ENCODE peak calls at places on chromosomes 2 and 18, in eight cellular contexts. Z is prostate gland, E is upper lobe of right lung, C is ovary, X is right atrium auricular region, Y is OCI-LY7, S is pancreas, K is right cardiac atrium. M is an unnamed sample.

GRCh38 chr2:204265701-204266310 is 279.5 kb upstream of the PARD3B start:
- DNase-seq in X (no peak), C (no peak), Y (no peak), K (no peak), E (no peak), S (no peak), Z (no peak), M (no peak)

GRCh38 chr18:56748698-56749268 is 97.6 kb downstream of the WDR7 start:
- DNase-seq in C (no peak), Z (no peak), E (no peak), X (no peak), K (no peak), Y (peak), S (no peak), M (no peak)

GRCh38 chr2:219514196-219514761 is at the start of gene ASIC4:
- DNase-seq in Z (no peak), S (no peak), E (no peak), X (no peak), K (no peak), Y (no peak), C (no peak), M (no peak)

GRCh38 chr2:231123362-231123898 is 1.4 kb downstream of the HTR2B start:
- DNase-seq in E (no peak), K (no peak), C (no peak), S (no peak), Y (no peak), X (no peak), Z (no peak), M (no peak)

GRCh38 chr2:192551760-192552159 is 357.0 kb upstream of the TMEFF2 start:
- DNase-seq in C (no peak), E (no peak), Y (no peak), K (no peak), X (no peak), Z (no peak), S (no peak), M (no peak)

GRCh38 chr2:195202163-195202845 is 454.7 kb upstream of the SLC39A10 start:
- DNase-seq in S (no peak), X (no peak), C (no peak), Y (no peak), E (no peak), Z (no peak), K (no peak), M (no peak)

GRCh38 chr2:234252766-234253165 is 202.3 kb downstream of the SPP2 start:
- DNase-seq in S (no peak), X (no peak), E (no peak), C (no peak), Z (peak), Y (no peak), K (no peak), M (no peak)

GRCh38 chr2:224268441-224268840 is 133.5 kb downstream of the FAM124B start:
- DNase-seq in Z (peak), C (no peak), K (no peak), E (no peak), S (no peak), Y (no peak), X (no peak), M (no peak)

GRCh38 chr2:54724560-54725342 is 1.3 kb downstream of the EML6 start:
- DNase-seq in S (peak), Z (no peak), E (peak), X (no peak), K (peak), C (peak), Y (peak), M (no peak)

GRCh38 chr18:2337552-2338141 is 233.7 kb downstream of the METTL4 start:
- DNase-seq in Z (no peak), S (peak), C (no peak), X (no peak), E (no peak), Y (peak), K (no peak), M (no peak)

GRCh38 chr2:179268277-179268935 is 3.8 kb upstream of the SESTD1 start:
- DNase-seq in X (peak), Y (no peak), Z (no peak), C (no peak), E (no peak), K (no peak), S (no peak), M (no peak)

GRCh38 chr18:11984091-11984490 is 2.8 kb downstream of the IMPA2 start:
- DNase-seq in K (no peak), Z (no peak), Y (no peak), C (no peak), X (no peak), E (no peak), S (no peak), M (no peak)

GRCh38 chr2:13558368-13558767 is 841.6 kb downstream of the TRIB2 start:
- DNase-seq in Y (no peak), S (no peak), E (no peak), K (no peak), Z (no peak), C (no peak), X (no peak), M (no peak)

GRCh38 chr2:4618630-4619228 is 915.4 kb downstream of the DCDC2C start:
- DNase-seq in C (no peak), Z (no peak), S (no peak), E (no peak), X (no peak), Y (no peak), K (no peak), M (no peak)

GRCh38 chr2:228352048-228352447 is 170.6 kb upstream of the SPHKAP start:
- DNase-seq in S (no peak), Y (no peak), E (no peak), C (no peak), X (no peak), Z (no peak), K (no peak), M (no peak)

GRCh38 chr18:48762022-48762421 is 188.7 kb downstream of the SMAD7 start:
- DNase-seq in X (no peak), C (no peak), Z (no peak), S (no peak), Y (no peak), E (no peak), K (no peak), M (no peak)

GRCh38 chr2:72330673-72331072 is 183.0 kb upstream of the CYP26B1 start:
- DNase-seq in Z (no peak), K (no peak), Y (no peak), C (no peak), X (no peak), E (no peak), S (no peak), M (no peak)

GRCh38 chr2:44770221-44771187 is 171.0 kb upstream of the SIX3 start:
- DNase-seq in K (no peak), X (no peak), Y (no peak), S (no peak), Z (no peak), C (no peak), E (no peak), M (no peak)

GRCh38 chr2:167756427-167756826 is 491.0 kb downstream of the STK39 start:
- DNase-seq in K (no peak), S (no peak), E (no peak), X (no peak), Z (no peak), C (no peak), Y (no peak), M (no peak)

GRCh38 chr2:220243571-220243970 is 616.1 kb downstream of the SLC4A3 start:
- DNase-seq in X (no peak), C (no peak), E (no peak), S (no peak), Z (no peak), Y (no peak), K (no peak), M (no peak)

GRCh38 chr2:236449167-236449586 is 120.4 kb upstream of the ACKR3 start:
- DNase-seq in Y (no peak), C (no peak), K (no peak), X (no peak), S (no peak), E (no peak), Z (peak), M (no peak)

GRCh38 chr2:1893856-1894255 is 149.5 kb upstream of the PXDN start:
- DNase-seq in E (no peak), K (no peak), S (no peak), C (no peak), Y (no peak), Z (no peak), X (no peak), M (no peak)

GRCh38 chr2:55231546-55232083 is 478 bp downstream of the CLHC1 start:
- DNase-seq in C (peak), Y (no peak), Z (no peak), E (no peak), S (no peak), X (no peak), K (no peak), M (no peak)

GRCh38 chr2:191881982-191882816 is 35.3 kb upstream of the CAVIN2 start:
- DNase-seq in S (no peak), E (no peak), Z (no peak), Y (no peak), X (no peak), C (no peak), K (peak), M (no peak)

DNA sequence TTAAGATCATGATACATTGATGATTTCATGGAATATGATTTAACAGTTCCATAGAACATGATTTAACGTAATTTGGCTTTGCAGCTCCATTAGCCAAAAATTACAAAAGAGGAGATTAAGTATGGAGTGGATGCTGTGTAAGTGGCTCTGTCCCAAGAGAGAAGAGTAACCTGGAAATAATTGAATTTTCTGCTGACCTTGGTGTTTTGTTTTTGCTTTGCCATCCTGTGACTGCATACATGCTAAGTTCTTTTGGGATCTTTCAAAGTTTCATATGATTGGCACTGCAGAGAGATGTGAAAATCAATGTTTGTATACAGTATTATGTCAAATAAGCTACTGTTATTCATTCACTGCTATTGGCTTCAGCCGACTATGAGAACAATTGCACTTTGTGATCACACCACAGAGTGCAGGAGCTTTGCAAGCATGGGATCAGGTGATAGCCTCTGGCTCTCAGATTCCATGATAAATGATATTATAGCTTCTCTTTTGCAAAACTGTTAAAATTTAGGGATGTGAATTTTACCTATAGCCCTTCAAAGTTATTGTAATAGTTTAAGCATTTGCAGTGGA is 46.1 kb upstream of the TMEM87B start:
- DNase-seq in X (no peak), Y (no peak), E (no peak), K (no peak), Z (no peak), S (no peak), C (no peak), M (no peak)
- H3K4me3 ChIP-seq in X (no peak), Y (no peak), E (no peak), K (no peak), Z (no peak), S (no peak), C (no peak), M (no peak)

DNA sequence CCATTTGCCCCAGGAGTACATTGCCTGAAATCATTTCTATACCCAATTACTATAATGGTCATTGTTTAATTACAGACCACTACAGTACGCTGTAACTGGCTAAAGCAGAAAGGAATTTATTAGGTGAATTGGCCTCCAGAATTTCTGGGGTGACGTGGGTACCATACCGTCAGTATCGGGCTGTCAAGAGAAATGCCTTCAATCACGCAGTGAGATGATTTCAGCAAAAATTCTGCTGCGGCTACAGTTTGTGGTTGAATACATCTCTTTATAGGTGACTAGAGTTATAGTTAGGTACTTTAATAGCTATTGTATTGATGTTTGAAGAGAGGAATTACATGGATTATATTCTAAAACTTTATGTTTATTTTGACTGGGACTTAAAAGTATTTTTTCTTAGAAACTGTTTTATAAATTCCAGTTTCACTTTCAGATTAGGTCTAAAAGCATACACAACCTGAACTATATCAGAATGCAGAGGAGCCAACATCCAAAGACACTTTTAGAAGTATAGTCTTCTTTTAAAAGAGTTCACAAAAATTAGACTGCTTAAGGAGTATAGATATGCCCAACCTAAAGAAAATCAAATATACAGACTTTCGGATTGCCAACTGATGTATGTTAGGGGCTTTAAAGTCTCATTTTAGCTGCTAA is 128.4 kb downstream of the TTC27 start:
- DNase-seq in S (no peak), K (no peak), X (no peak), C (no peak), Z (no peak), Y (no peak), E (no peak), M (no peak)
- H3K4me3 ChIP-seq in S (no peak), K (no peak), X (no peak), C (no peak), Z (no peak), Y (no peak), E (no peak), M (no peak)

GRCh38 chr2:42101641-42102605 is 54.1 kb downstream of the PKDCC start:
- DNase-seq in E (peak), Y (peak), Z (no peak), S (peak), X (no peak), K (peak), C (peak), M (peak)
- H3K4me3 ChIP-seq in E (peak), Y (peak), Z (peak), S (peak), X (peak), K (peak), C (peak), M (no peak)

GRCh38 chr2:46101557-46102220 is 195.5 kb upstream of the EPAS1 start:
- DNase-seq in E (no peak), C (no peak), S (no peak), Z (no peak), K (no peak), X (no peak), Y (no peak), M (no peak)

GRCh38 chr2:46106690-46107089 is 190.5 kb upstream of the EPAS1 start:
- DNase-seq in X (no peak), Z (no peak), Y (no peak), S (no peak), C (no peak), K (no peak), E (no peak), M (no peak)
- H3K4me3 ChIP-seq in X (no peak), Z (no peak), Y (no peak), S (no peak), C (no peak), K (no peak), E (no peak), M (no peak)

GRCh38 chr2:37013315-37013641 is 46.9 kb upstream of the STRN start:
- DNase-seq in S (no peak), K (no peak), X (no peak), Z (no peak), C (no peak), Y (no peak), E (no peak), M (no peak)
- H3K4me3 ChIP-seq in S (no peak), K (no peak), X (no peak), Z (no peak), C (no peak), Y (peak), E (no peak), M (no peak)

GRCh38 chr2:102806250-102806837 is 44.5 kb downstream of the TMEM182 start:
- DNase-seq in X (peak), S (peak), E (no peak), Z (peak), K (peak), C (peak), Y (peak), M (peak)
- H3K4me3 ChIP-seq in X (no peak), S (no peak), E (no peak), Z (no peak), K (no peak), C (no peak), Y (no peak), M (no peak)

GRCh38 chr18:13434854-13435253 is 216.3 kb downstream of the LDLRAD4 start:
- DNase-seq in X (no peak), C (no peak), Z (no peak), K (no peak), S (no peak), Y (no peak), E (no peak), M (no peak)
- H3K4me3 ChIP-seq in X (no peak), C (no peak), Z (no peak), K (no peak), S (no peak), Y (no peak), E (no peak), M (no peak)

GRCh38 chr2:226474131-226474530 is 325.5 kb downstream of the IRS1 start:
- DNase-seq in S (no peak), Y (no peak), X (no peak), Z (no peak), E (no peak), C (no peak), K (no peak), M (no peak)

GRCh38 chr2:226467633-226468032 is 332.0 kb downstream of the IRS1 start:
- DNase-seq in E (no peak), Y (no peak), K (no peak), Z (no peak), X (no peak), S (no peak), C (no peak), M (no peak)

GRCh38 chr2:226467221-226467620 is 332.4 kb downstream of the IRS1 start:
- DNase-seq in X (no peak), Z (no peak), E (no peak), K (no peak), C (no peak), Y (no peak), S (no peak), M (no peak)

GRCh38 chr2:226475650-226476049 is 324.0 kb downstream of the IRS1 start:
- DNase-seq in Y (no peak), K (no peak), C (no peak), Z (no peak), E (no peak), S (no peak), X (no peak), M (no peak)

GRCh38 chr2:226471987-226472470 is 327.6 kb downstream of the IRS1 start:
- DNase-seq in X (no peak), Z (no peak), Y (no peak), C (no peak), E (no peak), S (no peak), K (no peak), M (no peak)
- H3K4me3 ChIP-seq in X (no peak), Z (no peak), Y (no peak), C (no peak), E (no peak), S (no peak), K (no peak), M (no peak)

GRCh38 chr2:42048318-42049251 is 764 bp downstream of the PKDCC start:
- DNase-seq in C (peak), K (peak), S (peak), X (no peak), E (peak), Z (no peak), Y (no peak), M (no peak)

GRCh38 chr2:42045389-42045788 is 2.4 kb upstream of the PKDCC start:
- DNase-seq in S (no peak), X (no peak), E (no peak), C (no peak), Z (no peak), K (no peak), Y (no peak), M (no peak)

GRCh38 chr2:42045956-42046748 is 1.7 kb upstream of the PKDCC start:
- DNase-seq in K (peak), X (no peak), E (no peak), C (no peak), S (no peak), Y (no peak), Z (no peak), M (no peak)

GRCh38 chr2:42047488-42048317 is at the start of gene PKDCC:
- DNase-seq in C (peak), S (peak), Y (no peak), X (peak), Z (peak), K (peak), E (peak), M (peak)

DNA sequence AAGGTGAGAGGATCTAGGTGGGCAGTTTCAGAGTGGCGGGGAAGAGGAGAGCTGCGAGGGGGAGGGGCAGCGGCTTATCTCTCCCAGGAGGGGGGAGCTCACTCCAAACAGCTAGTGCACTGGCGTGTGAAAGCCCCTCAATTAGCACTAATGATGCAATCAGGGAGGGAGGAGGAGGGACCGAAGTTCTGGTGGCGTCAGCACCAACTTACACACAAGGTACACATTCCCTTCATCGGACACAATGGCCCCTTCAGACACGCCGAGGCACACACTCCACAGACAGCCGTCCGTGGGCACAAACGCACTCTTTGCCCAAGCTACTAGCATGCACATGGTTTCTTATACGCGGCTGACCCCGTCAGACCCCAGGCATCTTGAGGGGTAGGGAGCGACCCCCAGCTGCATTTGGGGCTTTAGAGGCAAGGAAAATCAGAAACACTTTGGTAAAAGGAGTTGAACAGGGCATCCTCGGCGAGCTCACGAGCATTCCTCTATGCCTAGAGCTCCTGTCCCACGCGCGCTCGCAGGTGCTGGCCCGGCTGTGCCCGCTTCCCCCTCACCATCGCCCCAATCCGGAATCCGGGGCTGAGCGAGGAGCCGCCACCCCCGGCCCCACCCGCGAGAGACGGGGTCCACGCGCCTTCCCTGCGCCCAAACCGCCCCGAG is 868 bp upstream of the PKDCC start:
- DNase-seq in K (peak), C (peak), S (no peak), X (no peak), Z (no peak), E (no peak), Y (no peak), M (no peak)
- H3K4me3 ChIP-seq in K (peak), C (peak), S (peak), X (peak), Z (peak), E (peak), Y (no peak), M (peak)

GRCh38 chr2:239946570-239947311 is 78.4 kb downstream of the NDUFA10 start:
- DNase-seq in K (peak), S (peak), X (no peak), E (peak), C (no peak), Y (no peak), Z (no peak), M (no peak)
- H3K4me3 ChIP-seq in K (no peak), S (no peak), X (no peak), E (no peak), C (no peak), Y (no peak), Z (no peak), M (no peak)

M was measured in lower leg skin.